ENCODE peak calls at places on chromosomes 1 and 21, in ten cellular contexts. U is mesendoderm; K is brain microvascular endothelial cell; X is effector memory CD4-positive, alpha-beta T cell; C is GM12878; T is left lung; G is iPS DF 6.9; I is WERI-Rb-1; H is CD4-positive, CD25-positive, alpha-beta regulatory T cell; J is fibroblast of lung. Q is an unnamed sample. For H3K36me3 and H3K27me3, the result is how much of the 10 kb centered on the place peaks cover.

GRCh38 chr1:225458222-225458631 is 30.4 kb upstream of the LBR start:
- DNase-seq in I (no peak), J (peak), X (no peak), K (peak), H (no peak), G (no peak), U (no peak), C (no peak), T (no peak), Q (no peak)

GRCh38 chr1:165914136-165914798 is 86.9 kb downstream of the UCK2 start:
- DNase-seq in J (peak), K (peak), H (peak), C (peak), U (peak), I (peak), X (peak), T (no peak), G (peak), Q (peak)

GRCh38 chr1:183543619-183544204 is 46.5 kb downstream of the NCF2 start:
- DNase-seq in K (peak), H (peak), T (no peak), C (peak), U (peak), G (peak), X (no peak), J (peak), I (no peak), Q (no peak)

GRCh38 chr1:171718848-171719247 is 23.0 kb downstream of the VAMP4 start:
- DNase-seq in T (no peak), G (no peak), U (no peak), X (no peak), H (no peak), C (no peak), J (no peak), I (no peak), K (no peak), Q (no peak)

GRCh38 chr1:38037481-38037939 is 9.1 kb downstream of the POU3F1 start:
- DNase-seq in U (no peak), X (no peak), H (no peak), I (peak), K (no peak), T (no peak), J (no peak), G (no peak), C (no peak), Q (peak)

GRCh38 chr1:19203440-19203839 is 6.6 kb downstream of the UBR4 start:
- DNase-seq in T (no peak), J (peak), U (no peak), G (no peak), H (no peak), K (peak), X (no peak), C (no peak), I (no peak), Q (no peak)

GRCh38 chr1:199684686-199685273 is 342.7 kb upstream of the NR5A2 start:
- DNase-seq in U (peak), G (peak), K (peak), J (peak), H (peak), C (peak), I (peak), X (no peak), T (no peak), Q (peak)

GRCh38 chr1:48082271-48082925 is 85.2 kb upstream of the TRABD2B start:
- DNase-seq in K (no peak), J (no peak), C (no peak), U (no peak), H (no peak), X (no peak), I (no peak), G (no peak), T (no peak), Q (no peak)

GRCh38 chr1:153679337-153680119 is 1.0 kb downstream of the NPR1 start:
- DNase-seq in C (no peak), G (no peak), H (peak), U (no peak), I (peak), J (no peak), T (no peak), K (no peak), X (no peak), Q (peak)

GRCh38 chr1:74145086-74145485 is 52.9 kb downstream of the LRRIQ3 start:
- DNase-seq in K (no peak), G (no peak), X (no peak), H (no peak), U (no peak), J (no peak), T (no peak), I (no peak), C (no peak), Q (no peak)

GRCh38 chr1:43796111-43796581 is 88.8 kb downstream of the ST3GAL3 start:
- DNase-seq in U (no peak), I (no peak), K (peak), T (no peak), H (no peak), G (no peak), C (no peak), J (peak), X (no peak), Q (no peak)

GRCh38 chr1:239647045-239647444 is 260.7 kb downstream of the CHRM3 start:
- DNase-seq in G (no peak), C (no peak), U (no peak), K (no peak), T (no peak), X (no peak), I (no peak), H (no peak), J (no peak), Q (no peak)

GRCh38 chr21:15054089-15054488 is 10.7 kb downstream of the NRIP1 start:
- DNase-seq in I (no peak), K (no peak), U (no peak), C (no peak), X (no peak), J (no peak), T (no peak), H (peak), G (no peak), Q (no peak)

GRCh38 chr1:117652421-117652820 is 46.6 kb downstream of the TENT5C start:
- DNase-seq in G (no peak), X (no peak), C (no peak), J (no peak), T (no peak), I (no peak), U (no peak), K (no peak), H (no peak), Q (no peak)

GRCh38 chr1:966603-967295 is 467 bp downstream of the PLEKHN1 start:
- DNase-seq in C (no peak), I (peak), T (peak), G (no peak), X (peak), K (peak), U (peak), J (peak), H (peak), Q (peak)

GRCh38 chr21:31198575-31198974 is 145.5 kb downstream of the TIAM1 start:
- DNase-seq in J (peak), H (peak), T (no peak), C (no peak), X (no peak), G (no peak), I (no peak), K (peak), U (peak), Q (peak)

GRCh38 chr1:26078286-26079177 is 11.1 kb upstream of the TRIM63 start:
- DNase-seq in I (no peak), K (no peak), H (no peak), X (no peak), J (no peak), C (no peak), G (no peak), U (no peak), T (no peak), Q (no peak)

GRCh38 chr1:26082020-26082350 is 14.6 kb upstream of the TRIM63 start:
- DNase-seq in C (no peak), G (no peak), K (no peak), J (no peak), U (no peak), H (no peak), I (no peak), X (no peak), T (no peak), Q (no peak)

GRCh38 chr1:26081267-26082019 is 14.0 kb upstream of the TRIM63 start:
- DNase-seq in K (no peak), I (no peak), X (no peak), G (no peak), H (no peak), C (no peak), U (no peak), T (no peak), J (peak), Q (no peak)

GRCh38 chr1:26079178-26079563 is 11.7 kb upstream of the TRIM63 start:
- DNase-seq in G (no peak), T (no peak), I (no peak), C (no peak), X (no peak), J (no peak), K (no peak), U (no peak), H (no peak), Q (peak)

DNA sequence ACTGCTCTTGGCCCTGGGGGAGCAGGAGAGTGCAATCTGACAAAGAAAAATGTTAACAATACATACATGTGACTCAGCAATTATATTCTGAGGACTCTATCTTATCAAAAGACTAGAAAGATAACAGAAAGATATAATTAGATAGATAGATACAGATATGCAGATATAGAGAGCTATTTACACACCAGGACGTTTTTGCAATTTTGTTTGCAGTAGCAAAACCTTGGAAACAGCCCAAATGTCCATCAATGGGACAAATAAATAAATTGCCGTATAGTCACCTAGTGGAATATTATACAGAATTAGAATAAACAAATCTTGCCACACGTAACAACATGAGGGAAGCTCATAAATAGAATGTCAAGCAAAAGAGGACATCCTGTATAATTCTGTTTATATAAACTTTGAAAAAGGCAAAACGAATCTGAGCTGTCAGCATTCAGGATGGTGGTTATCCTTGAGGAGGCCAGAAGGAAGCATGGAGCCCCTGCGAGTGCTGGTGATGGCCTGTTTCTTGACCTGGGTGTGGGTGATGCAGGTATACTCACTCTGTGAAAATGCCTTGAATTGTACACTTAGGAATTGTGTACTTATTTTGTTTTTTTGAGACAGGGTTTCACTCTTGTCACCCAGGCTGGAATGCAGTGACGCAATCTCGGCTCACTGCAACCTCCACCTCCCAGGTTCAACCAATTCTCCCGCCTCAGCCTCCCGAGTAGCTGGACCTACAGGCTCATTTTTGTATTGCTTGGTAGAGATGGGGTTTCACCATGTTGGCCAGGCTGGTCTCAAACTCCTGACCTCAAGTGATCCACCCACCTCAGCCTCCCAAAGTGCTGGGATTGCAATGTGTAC is 12.8 kb upstream of the TRIM63 start:
- DNase-seq in J (no peak), K (no peak), U (no peak), C (no peak), X (no peak), G (no peak), I (no peak), H (no peak), T (no peak), Q (no peak)
- H3K4me3 ChIP-seq in J (no peak), K (no peak), U (no peak), C (no peak), X (no peak), G (no peak), I (no peak), H (no peak), T (no peak), Q (no peak)

DNA sequence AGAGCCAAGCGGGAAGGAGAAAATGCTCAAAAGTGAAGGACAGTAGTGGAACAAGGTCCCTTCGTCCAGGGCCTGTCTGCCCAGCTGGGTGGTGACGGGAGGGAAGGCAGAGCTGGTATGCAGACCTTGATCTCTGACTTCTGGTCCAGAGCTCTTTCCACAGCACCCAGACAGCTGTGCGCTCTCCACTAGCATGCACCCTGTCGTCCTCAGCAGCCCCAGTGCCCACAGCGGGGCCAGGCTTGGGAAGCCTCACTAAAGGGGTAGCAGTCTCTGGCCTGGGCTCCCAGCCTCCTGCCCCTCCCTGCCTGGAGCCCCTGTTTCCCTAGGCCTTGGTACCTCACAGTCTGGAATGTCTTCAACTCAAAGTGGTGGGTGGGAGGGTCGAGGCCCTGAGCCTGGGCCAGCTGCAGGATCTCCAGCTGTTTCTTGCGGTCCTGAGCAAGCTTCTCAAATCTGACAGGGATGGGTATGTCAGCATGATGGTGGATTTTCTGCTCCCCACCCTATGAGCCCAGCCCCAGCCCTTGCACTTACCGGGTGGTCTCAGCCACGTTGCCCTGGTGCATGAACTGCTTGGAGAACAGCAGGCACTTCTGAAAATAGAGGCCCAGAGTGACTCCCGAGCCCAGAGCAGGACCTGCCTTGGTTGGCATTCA is 10.0 kb downstream of the CC2D1B start:
- DNase-seq in I (no peak), H (no peak), G (no peak), T (no peak), K (no peak), J (no peak), U (no peak), C (no peak), X (no peak), Q (peak)
- H3K36me3 ChIP-seq in I (half or more), H (half or more), G (half or more), T (under half), K (half or more), J (under half), U (under half), C (half or more), X (half or more), Q (half or more)

DNA sequence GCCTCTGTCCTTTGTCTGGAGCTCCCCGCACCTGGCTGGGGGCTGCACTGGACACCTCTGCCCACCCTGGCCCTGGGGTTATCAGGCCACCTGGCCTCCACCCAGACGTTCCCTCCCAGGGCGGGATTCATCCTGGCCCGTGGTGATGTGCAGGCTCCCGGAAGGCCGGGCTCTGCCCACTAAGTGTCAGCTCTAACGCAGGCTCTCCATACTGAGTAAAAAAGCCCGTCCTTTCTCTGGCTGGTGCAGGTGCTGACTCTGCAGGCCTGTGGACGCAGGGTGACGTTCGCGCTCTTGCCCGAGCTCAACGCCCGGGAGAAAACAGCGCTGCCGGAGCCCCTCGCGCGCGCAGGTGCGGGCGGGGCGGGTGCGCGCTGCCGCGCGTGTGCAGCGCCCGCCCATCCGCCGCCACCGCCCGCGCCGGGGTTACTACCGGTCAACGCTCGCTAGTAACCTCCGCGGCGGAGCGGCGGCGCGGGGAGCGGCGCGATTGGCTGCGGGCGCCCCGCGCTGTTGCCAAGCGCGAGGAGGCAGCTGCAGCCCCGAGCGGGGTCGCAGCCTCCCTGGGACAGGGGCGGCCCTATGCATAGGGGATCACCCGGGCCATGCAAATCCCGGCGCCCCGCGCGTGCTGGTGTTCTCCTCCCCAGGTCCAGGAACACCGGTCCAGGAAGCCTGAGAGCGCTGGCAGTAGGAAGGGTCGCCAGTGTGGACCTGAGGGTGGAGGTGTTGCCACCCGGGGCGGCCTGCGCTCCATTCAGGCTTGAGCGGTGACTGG is 15.7 kb downstream of the ABCG1 start:
- DNase-seq in J (peak), T (peak), U (peak), K (peak), G (no peak), H (peak), C (no peak), X (peak), I (peak), Q (peak)
- H3K27me3 ChIP-seq in J (under half), T (under half), U (under half), K (under half), G (under half), H (under half), C (under half), X (under half), I (under half), Q (under half)

DNA sequence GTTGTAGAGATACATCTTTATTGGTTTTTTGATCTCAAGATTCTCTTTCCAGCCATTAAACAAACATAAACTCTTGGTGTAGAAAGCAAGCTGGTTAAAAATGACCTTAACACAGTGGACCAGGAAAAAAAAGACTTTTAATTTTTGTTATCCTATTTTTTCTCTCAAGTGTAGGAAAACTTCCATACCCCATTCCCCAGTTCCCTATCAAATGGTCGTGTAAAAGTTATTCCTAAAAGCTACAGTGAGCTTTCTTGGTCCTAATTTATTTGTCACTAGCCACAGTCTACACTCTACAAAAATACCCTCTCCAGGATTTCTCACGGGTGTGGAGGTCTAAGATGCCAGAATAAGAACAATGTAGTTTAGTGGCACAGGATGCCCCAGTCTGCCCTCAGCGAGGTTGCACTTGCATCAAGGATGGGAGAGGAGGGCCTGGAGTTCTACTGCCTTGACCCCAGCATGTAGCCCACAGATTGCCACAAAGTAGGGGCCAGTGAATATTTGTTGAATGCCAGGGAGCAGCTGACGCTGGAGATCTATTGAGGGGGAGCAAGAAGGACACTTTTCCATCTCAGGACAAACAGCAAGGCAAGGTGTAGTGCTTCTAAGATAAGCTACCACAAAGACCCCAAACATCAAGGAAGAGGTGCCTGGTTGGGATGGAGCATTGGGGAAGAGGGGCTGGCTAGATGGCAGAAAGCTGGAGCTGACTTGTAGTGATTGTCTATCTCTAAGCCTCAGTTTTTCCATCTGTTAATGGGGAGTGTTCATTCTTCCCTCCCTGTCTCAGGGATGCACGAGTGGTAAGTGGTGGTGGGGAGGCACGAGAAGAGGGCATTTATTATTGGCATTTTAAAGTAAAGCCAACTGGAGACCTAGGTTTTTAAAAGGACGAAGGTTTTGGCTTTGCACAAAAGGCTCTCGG is 1.8 kb downstream of the MYCL start:
- DNase-seq in T (no peak), H (no peak), K (no peak), U (no peak), X (no peak), G (no peak), I (no peak), C (no peak), J (no peak), Q (no peak)
- H3K4me3 ChIP-seq in T (no peak), H (no peak), K (no peak), U (no peak), X (no peak), G (peak), I (peak), C (no peak), J (no peak), Q (peak)